ENCODE peak calls at places on chromosomes 6 and 20, in seven cellular contexts. X is neural crest cell, C is AG10803, J is AG09319, V is IMR-90, M is GM12878, P is stomach. L is an unnamed sample.

GRCh38 chr20:48822879-48823385 is 4.9 kb downstream of the PREX1 start:
- DNase-seq in X (no peak), C (no peak), J (no peak), V (no peak), M (peak; percentile 40), P (no peak), L (no peak)

GRCh38 chr20:45987108-45987780 is 15.2 kb upstream of the ZNF335 start:
- DNase-seq in X (peak; percentile 78), C (peak; percentile 37), J (no peak), V (peak; percentile 45), M (no peak), P (peak; percentile 79), L (peak; percentile 89)

GRCh38 chr6:151757506-151757955 is 50.0 kb upstream of the ESR1 start:
- DNase-seq in X (no peak), C (no peak), J (no peak), V (no peak), M (peak; percentile 69), P (no peak), L (no peak)

GRCh38 chr6:70111737-70112136 is 191.1 kb downstream of the COL9A1 start:
- DNase-seq in X (no peak), C (no peak), J (no peak), V (no peak), M (no peak), P (no peak), L (no peak)

GRCh38 chr20:34680586-34680985 is 3.7 kb upstream of the PIGU start:
- DNase-seq in X (no peak), C (peak; percentile 8), J (no peak), V (no peak), M (no peak), P (no peak), L (no peak)

GRCh38 chr6:151370509-151371078 is 20.8 kb downstream of the ZBTB2 start:
- DNase-seq in X (no peak), C (no peak), J (no peak), V (peak; percentile 48), M (no peak), P (no peak), L (no peak)

GRCh38 chr6:159252955-159253508 is 83.8 kb downstream of the FNDC1 start:
- DNase-seq in X (peak; percentile 12), C (peak; percentile 77), J (no peak), V (peak; percentile 45), M (peak; percentile 2), P (no peak), L (no peak)

GRCh38 chr20:48260370-48260769 is 475.1 kb upstream of the SULF2 start:
- DNase-seq in X (no peak), C (no peak), J (no peak), V (no peak), M (no peak), P (no peak), L (no peak)

GRCh38 chr6:106098383-106099234 is 12.5 kb downstream of the PRDM1 start:
- DNase-seq in X (no peak), C (peak; percentile 58), J (no peak), V (peak; percentile 89), M (peak; percentile 66), P (peak; percentile 73), L (no peak)

DNA sequence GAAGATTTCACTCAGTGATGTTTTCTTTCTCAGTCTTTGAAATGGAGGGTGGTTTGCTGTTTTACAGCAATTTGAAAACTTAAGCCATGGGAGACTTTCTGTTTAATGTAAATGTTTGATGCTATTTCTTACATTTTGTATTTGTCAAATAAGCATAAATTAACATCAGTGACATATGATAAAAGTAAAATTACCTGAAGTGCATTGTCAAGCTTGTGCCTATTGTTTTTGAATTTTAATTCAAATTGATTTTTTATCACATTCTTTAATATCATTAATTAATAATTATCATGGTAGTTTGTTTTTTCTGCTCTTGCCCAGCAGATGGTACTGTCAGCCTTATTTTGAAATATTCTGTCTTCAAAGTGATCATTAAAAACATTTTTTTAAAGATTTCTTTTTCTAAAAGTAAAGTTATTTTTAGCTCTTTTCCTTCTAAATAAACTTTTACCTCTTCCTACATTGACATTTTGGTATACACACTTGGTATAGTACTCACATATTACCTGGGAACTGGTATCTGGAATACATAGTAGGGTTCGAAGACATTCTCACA is 29.1 kb downstream of the L3MBTL3 start:
- DNase-seq in X (no peak), C (no peak), J (no peak), V (peak; percentile 7), M (no peak), P (no peak), L (no peak)
- TF ChIP-seq CTCF in X (no peak), C (peak; percentile 27), J (peak; percentile 6), V (peak; percentile 50), M (no peak), P (no peak), L (no peak)

GRCh38 chr6:165091121-165091785 is 218.2 kb downstream of the C6orf118 start:
- DNase-seq in X (no peak), C (peak; percentile 64), J (no peak), V (no peak), M (no peak), P (no peak), L (peak; percentile 14)

GRCh38 chr6:165090206-165090605 is 219.2 kb downstream of the C6orf118 start:
- DNase-seq in X (no peak), C (no peak), J (no peak), V (no peak), M (no peak), P (no peak), L (no peak)

GRCh38 chr6:165096868-165097267 is 212.5 kb downstream of the C6orf118 start:
- DNase-seq in X (no peak), C (peak; percentile 15), J (no peak), V (no peak), M (no peak), P (no peak), L (no peak)

GRCh38 chr6:165096209-165096608 is 213.2 kb downstream of the C6orf118 start:
- DNase-seq in X (no peak), C (no peak), J (no peak), V (no peak), M (no peak), P (no peak), L (no peak)

DNA sequence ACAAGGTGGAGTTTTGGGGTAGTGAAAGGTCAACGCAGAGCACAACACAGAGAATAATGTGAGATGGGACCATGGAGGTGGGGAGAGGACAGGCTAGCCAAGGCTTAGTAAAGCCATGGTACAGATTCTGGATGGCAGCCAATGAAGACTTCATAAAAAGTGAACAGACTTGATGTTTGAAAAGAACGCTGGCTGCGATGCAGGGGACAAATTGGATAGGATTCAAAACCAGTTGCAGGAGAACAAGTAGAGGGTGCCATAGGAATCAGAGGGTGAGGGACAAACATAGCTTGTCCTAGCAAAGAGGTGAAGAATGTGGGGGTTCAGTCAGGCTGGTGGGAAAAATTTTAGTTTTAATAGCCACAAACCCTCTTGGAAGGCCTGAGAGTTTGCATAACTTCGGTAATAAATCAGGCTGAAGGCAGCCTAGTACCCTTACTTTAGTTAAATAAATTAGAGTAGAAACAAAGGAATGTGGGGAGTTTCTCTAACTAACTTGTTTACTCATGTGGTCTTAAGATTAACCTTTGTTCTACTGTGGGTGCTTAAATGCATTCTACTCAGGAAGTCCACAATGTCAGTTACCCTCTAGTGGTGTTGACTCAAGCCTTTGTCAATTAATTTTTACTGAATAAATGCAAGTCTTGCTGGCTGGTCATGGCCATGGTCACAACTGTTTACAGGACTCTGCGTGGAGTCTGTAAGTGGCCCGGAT is 216.4 kb downstream of the C6orf118 start:
- DNase-seq in X (no peak), C (peak; percentile 23), J (no peak), V (no peak), M (no peak), P (no peak), L (no peak)
- TF ChIP-seq CTCF in X (no peak), C (no peak), J (no peak), V (no peak), M (no peak), P (no peak), L (no peak)

GRCh38 chr20:44633187-44633851 is 18.2 kb downstream of the ADA start:
- DNase-seq in X (no peak), C (no peak), J (no peak), V (no peak), M (no peak), P (no peak), L (no peak)

GRCh38 chr20:44629542-44629941 is 22.0 kb downstream of the ADA start:
- DNase-seq in X (no peak), C (no peak), J (no peak), V (no peak), M (no peak), P (peak; percentile 35), L (no peak)

GRCh38 chr20:44633872-44634600 is 17.5 kb downstream of the ADA start:
- DNase-seq in X (no peak), C (no peak), J (no peak), V (no peak), M (no peak), P (peak; percentile 45), L (no peak)

GRCh38 chr20:44629017-44629385 is 22.5 kb downstream of the ADA start:
- DNase-seq in X (no peak), C (no peak), J (no peak), V (no peak), M (no peak), P (no peak), L (no peak)

DNA sequence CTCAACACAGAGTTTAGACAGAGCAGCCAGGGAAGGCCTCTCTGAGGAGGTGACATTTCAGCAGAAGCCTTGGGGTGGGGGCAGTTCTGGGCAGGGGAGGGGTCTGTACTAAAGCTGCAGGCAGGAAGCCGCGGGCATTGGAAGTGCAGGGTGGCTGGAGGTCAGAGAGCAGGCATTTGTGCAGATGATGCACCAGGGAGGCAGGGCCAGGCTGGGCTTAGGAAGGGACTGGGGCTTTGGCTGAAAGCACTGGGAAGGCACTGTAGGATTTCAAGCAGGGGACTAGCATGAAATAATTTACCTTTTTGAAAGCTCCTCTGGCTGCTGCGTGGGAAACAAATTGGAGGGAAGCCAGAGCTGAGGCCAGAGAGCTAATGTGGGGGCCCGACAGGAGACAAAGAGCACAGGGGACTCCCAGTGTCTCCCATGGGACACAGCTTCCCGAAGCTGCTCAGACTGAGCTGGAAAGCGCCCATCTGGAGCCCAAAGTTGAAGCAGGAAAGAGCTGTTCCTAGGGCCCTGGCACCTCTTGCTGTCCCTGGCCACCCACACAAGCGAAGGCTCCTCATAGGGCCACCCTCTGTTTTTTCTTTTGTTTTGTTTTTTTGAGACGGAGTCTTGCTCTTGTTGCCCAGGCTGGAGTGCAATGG is 19.3 kb downstream of the ADA start:
- DNase-seq in X (no peak), C (no peak), J (no peak), V (no peak), M (no peak), P (no peak), L (no peak)
- TF ChIP-seq CTCF in X (no peak), C (no peak), J (no peak), V (no peak), M (no peak), P (no peak), L (no peak)

DNA sequence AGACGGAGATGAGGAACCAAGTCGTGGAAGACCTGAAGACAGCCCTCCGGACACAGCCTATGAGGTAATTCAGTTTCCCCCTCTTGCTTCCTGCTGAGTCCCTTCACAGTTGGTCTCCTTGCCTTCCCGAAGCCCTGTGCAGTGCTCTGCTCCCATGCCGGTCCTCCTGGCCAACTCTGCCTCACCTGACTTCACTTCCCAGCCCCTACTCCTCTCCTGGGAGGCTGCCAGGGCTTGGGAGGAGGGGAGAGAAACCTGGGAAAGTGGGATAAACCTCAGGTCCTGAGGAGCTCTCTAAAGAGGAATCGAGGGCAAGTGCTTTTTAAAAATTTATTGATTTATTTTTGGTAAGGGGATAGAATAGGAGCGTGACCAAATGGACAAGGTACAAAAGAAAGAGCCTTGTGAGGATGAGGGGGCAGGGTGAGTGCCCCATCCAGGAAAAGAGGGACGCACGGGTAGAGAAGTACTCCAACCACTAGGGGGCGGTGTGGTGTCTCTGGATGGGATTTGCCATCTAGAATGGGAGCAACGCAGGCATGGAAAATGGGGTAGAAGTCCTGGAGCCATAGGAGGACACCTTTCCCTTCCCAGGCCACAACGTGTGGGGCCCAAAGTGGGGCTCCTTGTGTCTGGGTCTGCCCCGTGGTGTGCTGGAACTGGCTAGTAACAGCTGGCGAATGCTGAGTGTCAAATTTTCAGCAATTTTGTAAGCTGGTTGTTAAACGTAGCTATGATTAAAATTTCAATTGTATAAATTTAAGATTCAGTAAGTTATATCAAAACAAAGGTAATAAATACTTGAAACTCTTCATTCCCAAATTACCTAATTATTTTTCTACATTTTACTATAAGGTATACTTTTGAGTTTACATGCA is 69.0 kb downstream of the MOCS1 start:
- DNase-seq in X (peak; percentile 68), C (peak; percentile 48), J (no peak), V (peak; percentile 60), M (no peak), P (peak; percentile 81), L (peak; percentile 68)
- TF ChIP-seq CTCF in X (peak; percentile 67), C (peak; percentile 80), J (peak; percentile 69), V (peak; percentile 74), M (peak; percentile 82), P (peak; percentile 57), L (peak; percentile 61)